ENCODE peak calls at places on chromosome 5, in four cellular contexts. N is A549, W is IMR-90, A is K562. Y is an unnamed sample.

GRCh38 chr5:107408564-107408963 is 262.2 kb downstream of the EFNA5 start:
- DNase-seq in N (no peak), W (no peak), A (no peak), Y (no peak)

GRCh38 chr5:128100860-128101557 is 17.4 kb downstream of the SLC12A2 start:
- DNase-seq in N (no peak), W (no peak), A (no peak), Y (no peak)

GRCh38 chr5:74649421-74649973 is 9.0 kb upstream of the ENC1 start:
- DNase-seq in N (no peak), W (no peak), A (no peak), Y (no peak)

GRCh38 chr5:171945066-171945465 is 61.4 kb downstream of the FBXW11 start:
- DNase-seq in N (no peak), W (peak), A (no peak), Y (no peak)

GRCh38 chr5:154648229-154648628 is 106.9 kb upstream of the LARP1 start:
- DNase-seq in N (no peak), W (no peak), A (no peak), Y (no peak)

GRCh38 chr5:177372910-177373309 is 11.3 kb upstream of the SLC34A1 start:
- DNase-seq in N (no peak), W (no peak), A (no peak), Y (no peak)

GRCh38 chr5:113381791-113382190 is 53.0 kb downstream of the TSSK1B start:
- DNase-seq in N (no peak), W (no peak), A (no peak), Y (no peak)

GRCh38 chr5:131521252-131521651 is 113.8 kb downstream of the RAPGEF6 start:
- DNase-seq in N (peak), W (peak), A (no peak), Y (no peak)

GRCh38 chr5:135458921-135459331 is 6.8 kb upstream of the TIFAB start:
- DNase-seq in N (peak), W (peak), A (peak), Y (no peak)

GRCh38 chr5:52728201-52728600 is 59.5 kb upstream of the ITGA1 start:
- DNase-seq in N (no peak), W (no peak), A (no peak), Y (no peak)

GRCh38 chr5:68344447-68345111 is 129.0 kb downstream of the PIK3R1 start:
- DNase-seq in N (peak), W (peak), A (peak), Y (no peak)

GRCh38 chr5:152688561-152689274 is 283.6 kb upstream of the NMUR2 start:
- DNase-seq in N (peak), W (peak), A (no peak), Y (no peak)

GRCh38 chr5:72427488-72428437 is 79.4 kb downstream of the ZNF366 start:
- DNase-seq in N (no peak), W (peak), A (no peak), Y (no peak)

GRCh38 chr5:127922603-127923002 is 161.0 kb upstream of the SLC12A2 start:
- DNase-seq in N (peak), W (peak), A (no peak), Y (no peak)

GRCh38 chr5:176632777-176633176 is 2.3 kb downstream of the EIF4E1B start:
- DNase-seq in N (no peak), W (no peak), A (no peak), Y (no peak)

GRCh38 chr5:150278046-150278760 is 11.4 kb downstream of the CAMK2A start:
- DNase-seq in N (no peak), W (peak), A (no peak), Y (no peak)

GRCh38 chr5:17436766-17437221 is 61.2 kb upstream of the TAF11L2 start:
- DNase-seq in N (no peak), W (no peak), A (no peak), Y (no peak)
- TF ChIP-seq MAZ in N (no peak), W (no peak), A (no peak), Y (no peak)

GRCh38 chr5:38408446-38409175 is 147.8 kb downstream of the LIFR start:
- DNase-seq in N (no peak), W (no peak), A (no peak), Y (no peak)

GRCh38 chr5:38404236-38404635 is 145.9 kb downstream of the EGFLAM start:
- DNase-seq in N (no peak), W (no peak), A (no peak), Y (no peak)

GRCh38 chr5:38403407-38403806 is 145.0 kb downstream of the EGFLAM start:
- DNase-seq in N (no peak), W (peak), A (no peak), Y (no peak)

GRCh38 chr5:38401145-38401544 is 142.8 kb downstream of the EGFLAM start:
- DNase-seq in N (no peak), W (no peak), A (no peak), Y (no peak)

GRCh38 chr5:38404667-38405276 is 146.4 kb downstream of the EGFLAM start:
- DNase-seq in N (peak), W (no peak), A (no peak), Y (peak)
- TF ChIP-seq MAZ in N (no peak), W (no peak), A (no peak), Y (no peak)

GRCh38 chr5:53942724-53943123 is 367.6 kb downstream of the ARL15 start:
- DNase-seq in N (peak), W (peak), A (no peak), Y (no peak)
- TF ChIP-seq MAZ in N (no peak), W (no peak), A (no peak), Y (no peak)

GRCh38 chr5:178651046-178651810 is 24.4 kb upstream of the CLK4 start:
- DNase-seq in N (no peak), W (peak), A (no peak), Y (no peak)
- TF ChIP-seq MAZ in N (no peak), W (no peak), A (no peak), Y (no peak)

GRCh38 chr5:149153193-149153750 is 12.0 kb downstream of the ABLIM3 start:
- DNase-seq in N (no peak), W (no peak), A (no peak), Y (no peak)

GRCh38 chr5:149152317-149152746 is 11.0 kb downstream of the ABLIM3 start:
- DNase-seq in N (peak), W (peak), A (no peak), Y (peak)

GRCh38 chr5:149156435-149157083 is 15.3 kb downstream of the ABLIM3 start:
- DNase-seq in N (no peak), W (peak), A (no peak), Y (no peak)

GRCh38 chr5:149153751-149154610 is 12.7 kb downstream of the ABLIM3 start:
- DNase-seq in N (peak), W (peak), A (no peak), Y (peak)

DNA sequence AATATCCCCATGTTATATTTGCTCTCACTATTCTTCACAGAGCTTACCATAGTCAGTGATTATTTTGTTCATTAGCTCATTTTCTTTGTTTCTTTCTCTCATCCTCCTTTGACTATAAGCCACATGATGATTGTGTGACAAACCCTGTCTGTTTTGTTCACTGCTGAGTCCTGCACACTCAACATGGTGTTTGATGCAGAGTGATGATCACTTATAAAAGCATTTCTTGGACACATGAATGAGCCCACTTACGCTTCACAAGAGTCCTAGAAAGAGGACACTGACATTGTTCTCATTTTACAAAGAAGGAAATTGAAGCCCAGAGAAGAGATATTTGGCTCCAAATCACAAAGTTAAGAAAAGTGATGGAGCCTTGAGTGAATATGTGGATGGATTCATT is 13.3 kb downstream of the ABLIM3 start:
- DNase-seq in N (no peak), W (no peak), A (no peak), Y (no peak)
- TF ChIP-seq MAZ in N (no peak), W (no peak), A (no peak), Y (no peak)